ENCODE peak calls at places on chromosomes 2 and 18, in nine cellular contexts. J is T-helper 2 cell; N is stimulated activated CD8-positive, alpha-beta memory T cell treated with anti-CD3 and anti-CD28 coated beads, Interleukin-2, amount 100 ng/mL, for 1 hour; X is CD8-positive, alpha-beta memory T cell; U is GM12864; G is DMS79; I is activated gamma-delta T cell; L is NCI-H1092 treated with DMSO at 0.1 percent for 48 hours; A is endothelial cell. F is an unnamed sample.
A peak's percentile ranks its signal among the peaks of the same experiment; 100 is the strongest.

GRCh38 chr18:62368100-62368499 is 43.0 kb downstream of the TNFRSF11A start:
- DNase-seq in J (no peak), A (no peak), L (no peak), I (no peak), G (no peak), X (no peak), N (no peak), U (peak; percentile 26), F (no peak)

GRCh38 chr18:79568543-79569205 is 110.9 kb upstream of the CTDP1 start:
- DNase-seq in A (no peak), N (no peak), U (no peak), L (no peak), I (no peak), X (no peak), G (no peak), J (no peak), F (no peak)

GRCh38 chr2:3243804-3244203 is 133.8 kb downstream of the EIPR1 start:
- DNase-seq in N (no peak), A (no peak), I (no peak), L (no peak), G (no peak), J (no peak), U (no peak), X (no peak), F (no peak)

GRCh38 chr2:46171996-46172546 is 125.1 kb upstream of the EPAS1 start:
- DNase-seq in I (no peak), U (no peak), J (no peak), N (no peak), L (no peak), A (no peak), X (no peak), G (peak; percentile 49), F (peak; percentile 74)

GRCh38 chr2:20450201-20451108 is 3.6 kb downstream of the RHOB start:
- DNase-seq in G (no peak), A (peak; percentile 26), N (no peak), I (no peak), L (no peak), J (no peak), U (no peak), X (no peak), F (peak; percentile 45)

GRCh38 chr18:24368749-24369148 is 28.9 kb downstream of the OSBPL1A start:
- DNase-seq in A (no peak), N (no peak), I (no peak), G (no peak), X (no peak), L (no peak), J (peak; percentile 51), U (no peak), F (no peak)

GRCh38 chr2:4190548-4190947 is 487.2 kb downstream of the DCDC2C start:
- DNase-seq in I (no peak), A (no peak), U (no peak), X (no peak), G (no peak), L (no peak), J (no peak), N (no peak), F (no peak)

GRCh38 chr2:157784169-157784822 is 91.8 kb downstream of the ACVR1 start:
- DNase-seq in U (no peak), N (no peak), L (no peak), X (no peak), A (no peak), I (no peak), J (no peak), G (no peak), F (peak; percentile 65)

GRCh38 chr2:117537030-117537429 is 277.5 kb upstream of the DDX18 start:
- DNase-seq in A (no peak), I (no peak), L (no peak), X (no peak), J (no peak), G (no peak), U (no peak), N (no peak), F (no peak)